ENCODE peak calls at places on chromosomes 7 and 10, in five cellular contexts. O is HT1080; K is CD8-positive, alpha-beta T cell; A is ascending aorta; S is CD8-positive, alpha-beta memory T cell. E is an unnamed sample.

GRCh38 chr7:336810-337566 is 47.0 kb downstream of the FOXL3 start:
- DNase-seq in A (no peak), K (no peak), S (no peak), O (no peak), E (no peak)

GRCh38 chr7:47937065-47937687 is 11.1 kb downstream of the PKD1L1 start:
- DNase-seq in K (no peak), O (no peak), A (no peak), S (no peak), E (peak)

GRCh38 chr10:114042895-114043531 is 653 bp upstream of the ADRB1 start:
- DNase-seq in O (no peak), A (no peak), K (no peak), S (no peak), E (no peak)

GRCh38 chr7:55369427-55369826 is 4.3 kb downstream of the LANCL2 start:
- DNase-seq in O (peak), A (no peak), K (no peak), S (no peak), E (no peak)

GRCh38 chr10:120819366-120819765 is 31.8 kb upstream of the WDR11 start:
- DNase-seq in A (no peak), K (no peak), S (no peak), O (no peak), E (peak)

GRCh38 chr7:77580762-77581350 is 43.8 kb downstream of the PTPN12 start:
- DNase-seq in K (no peak), O (no peak), A (no peak), S (no peak), E (no peak)

GRCh38 chr10:99859585-99859984 is 77.1 kb downstream of the ABCC2 start:
- DNase-seq in K (no peak), O (no peak), A (no peak), S (no peak), E (no peak)

GRCh38 chr10:59176241-59177030 is at the start of gene PHYHIPL:
- DNase-seq in S (no peak), A (no peak), O (no peak), K (no peak), E (peak)

GRCh38 chr10:113058175-113058961 is 108.3 kb downstream of the TCF7L2 start:
- DNase-seq in A (no peak), O (no peak), K (no peak), S (no peak), E (peak)

GRCh38 chr10:52198540-52198939 is 115.5 kb upstream of the DKK1 start:
- DNase-seq in A (no peak), S (no peak), K (no peak), O (no peak), E (no peak)

GRCh38 chr10:73650537-73651331 is 5.1 kb downstream of the SYNPO2L start:
- DNase-seq in A (no peak), S (no peak), O (peak), K (no peak), E (peak)

GRCh38 chr7:23347682-23348180 is 48.6 kb downstream of the MALSU1 start:
- DNase-seq in K (no peak), O (peak), S (no peak), A (no peak), E (no peak)

GRCh38 chr10:130568246-130568645 is 432.1 kb downstream of the GLRX3 start:
- DNase-seq in O (no peak), K (no peak), A (no peak), S (no peak), E (no peak)

GRCh38 chr10:20846263-20846662 is 50.8 kb downstream of the NEBL start:
- DNase-seq in S (no peak), O (no peak), A (no peak), K (no peak), E (no peak)

GRCh38 chr7:2803755-2804154 is 40.4 kb downstream of the GNA12 start:
- DNase-seq in S (no peak), A (no peak), K (no peak), O (no peak), E (no peak)

GRCh38 chr7:14835399-14835798 is 67.2 kb downstream of the DGKB start:
- DNase-seq in O (no peak), K (no peak), S (no peak), A (no peak), E (peak)

GRCh38 chr7:127578036-127578684 is 7.2 kb downstream of the GCC1 start:
- DNase-seq in A (no peak), K (no peak), O (no peak), S (no peak), E (no peak)

GRCh38 chr7:24587853-24588252 is 14.6 kb downstream of the PALS2 start:
- DNase-seq in S (peak), O (no peak), A (no peak), K (peak), E (peak)

GRCh38 chr7:139762886-139763285 is 14.9 kb downstream of the HIPK2 start:
- DNase-seq in O (peak), K (no peak), A (no peak), S (no peak), E (no peak)

GRCh38 chr10:80599424-80599847 is 61.7 kb downstream of the SH2D4B start:
- DNase-seq in A (no peak), O (peak), S (no peak), K (no peak), E (no peak)

GRCh38 chr10:23171232-23171876 is 20.8 kb upstream of the PTF1A start:
- DNase-seq in K (no peak), A (no peak), S (no peak), O (no peak), E (no peak)

E was measured in NCI-H345.